ENCODE peak calls at places on chromosome 17, in four cellular contexts. H is brain microvascular endothelial cell, J is AG10803, A is breast epithelium. P is an unnamed sample.

GRCh38 chr17:17667947-17668346 is 13.3 kb upstream of the RAI1 start:
- DNase-seq in H (no peak), J (no peak), A (no peak), P (no peak)

GRCh38 chr17:17648762-17649161 is 32.5 kb upstream of the RAI1 start:
- DNase-seq in H (no peak), J (peak), A (no peak), P (no peak)

GRCh38 chr17:50948711-50949110 is 82.6 kb upstream of the TOB1 start:
- DNase-seq in H (no peak), J (no peak), A (no peak), P (no peak)

GRCh38 chr17:73669771-73670170 is 25.5 kb upstream of the SDK2 start:
- DNase-seq in H (no peak), J (no peak), A (no peak), P (no peak)

GRCh38 chr17:68381076-68381900 is 76.0 kb downstream of the WIPI1 start:
- DNase-seq in H (peak), J (peak), A (peak), P (peak)

GRCh38 chr17:8019665-8020064 is 17.2 kb downstream of the GUCY2D start:
- DNase-seq in H (no peak), J (no peak), A (peak), P (peak)

GRCh38 chr17:17823433-17824118 is 13.2 kb downstream of the SREBF1 start:
- DNase-seq in H (peak), J (peak), A (peak), P (peak)

GRCh38 chr17:33396818-33397217 is 103.7 kb upstream of the ASIC2 start:
- DNase-seq in H (no peak), J (no peak), A (no peak), P (no peak)

GRCh38 chr17:17888371-17888770 is 51.6 kb upstream of the SREBF1 start:
- DNase-seq in H (no peak), J (no peak), A (no peak), P (no peak)

GRCh38 chr17:57370051-57370581 is 113.8 kb downstream of the MSI2 start:
- DNase-seq in H (peak), J (peak), A (no peak), P (peak)

GRCh38 chr17:6775871-6776405 is at the start of gene FBXO39:
- DNase-seq in H (no peak), J (no peak), A (no peak), P (no peak)

GRCh38 chr17:51046527-51047384 is 73.9 kb downstream of the SPAG9 start:
- DNase-seq in H (peak), J (peak), A (peak), P (peak)

GRCh38 chr17:19024101-19025078 is 19.8 kb upstream of the FAM83G start:
- DNase-seq in H (peak), J (peak), A (no peak), P (no peak)

GRCh38 chr17:64384253-64385186 is 6.1 kb downstream of the PECAM1 start:
- DNase-seq in H (no peak), J (no peak), A (no peak), P (peak)

GRCh38 chr17:40582328-40582901 is 17.1 kb upstream of the CCR7 start:
- DNase-seq in H (no peak), J (no peak), A (peak), P (no peak)

GRCh38 chr17:57442914-57443571 is 186.7 kb downstream of the MSI2 start:
- DNase-seq in H (no peak), J (peak), A (peak), P (peak)

GRCh38 chr17:33500141-33500540 is 207.0 kb upstream of the ASIC2 start:
- DNase-seq in H (no peak), J (no peak), A (no peak), P (no peak)

GRCh38 chr17:8189041-8189710 is 804 bp downstream of the BORCS6 start:
- DNase-seq in H (peak), J (peak), A (no peak), P (no peak)

GRCh38 chr17:19301274-19301946 is 61.1 kb downstream of the B9D1 start:
- DNase-seq in H (no peak), J (no peak), A (no peak), P (no peak)

GRCh38 chr17:61639818-61640217 is 48.8 kb upstream of the NACA2 start:
- DNase-seq in H (no peak), J (no peak), A (no peak), P (no peak)

GRCh38 chr17:15463363-15463762 is 4.1 kb downstream of the CDRT4 start:
- DNase-seq in H (peak), J (peak), A (peak), P (peak)

GRCh38 chr17:80833952-80834895 is 157.4 kb upstream of the CHMP6 start:
- DNase-seq in H (peak), J (peak), A (peak), P (peak)

GRCh38 chr17:80832888-80833583 is 158.6 kb upstream of the CHMP6 start:
- DNase-seq in H (peak), J (peak), A (peak), P (peak)

GRCh38 chr17:80831481-80831880 is 160.2 kb upstream of the CHMP6 start:
- DNase-seq in H (no peak), J (no peak), A (no peak), P (no peak)

GRCh38 chr17:80830020-80830780 is 161.4 kb upstream of the CHMP6 start:
- DNase-seq in H (no peak), J (no peak), A (no peak), P (no peak)

GRCh38 chr17:80832266-80832676 is 159.4 kb upstream of the CHMP6 start:
- DNase-seq in H (peak), J (peak), A (no peak), P (peak)
- H3K4me3 ChIP-seq in H (no peak), J (peak), A (peak), P (peak)

GRCh38 chr17:28318759-28319660 is at the start of gene TMEM97:
- DNase-seq in H (peak), J (peak), A (peak), P (peak)
- TF ChIP-seq CTCF in H (peak), J (peak), A (no peak), P (peak)

GRCh38 chr17:49381033-49381432 is 19.0 kb upstream of the ZNF652 start:
- DNase-seq in H (no peak), J (no peak), A (no peak), P (no peak)

GRCh38 chr17:49381793-49382192 is 19.7 kb upstream of the ZNF652 start:
- DNase-seq in H (no peak), J (no peak), A (no peak), P (no peak)

GRCh38 chr17:49378311-49378710 is 16.3 kb upstream of the ZNF652 start:
- DNase-seq in H (no peak), J (no peak), A (no peak), P (no peak)

GRCh38 chr17:49382556-49382955 is 20.5 kb upstream of the ZNF652 start:
- DNase-seq in H (no peak), J (no peak), A (peak), P (no peak)

GRCh38 chr17:49379926-49380325 is 17.9 kb upstream of the ZNF652 start:
- DNase-seq in H (no peak), J (peak), A (no peak), P (no peak)
- H3K4me3 ChIP-seq in H (no peak), J (no peak), A (no peak), P (no peak)

GRCh38 chr17:27429666-27430382 is 26.4 kb upstream of the KSR1 start:
- DNase-seq in H (no peak), J (no peak), A (no peak), P (no peak)
- TF ChIP-seq CTCF in H (no peak), J (no peak), A (no peak), P (no peak)

DNA sequence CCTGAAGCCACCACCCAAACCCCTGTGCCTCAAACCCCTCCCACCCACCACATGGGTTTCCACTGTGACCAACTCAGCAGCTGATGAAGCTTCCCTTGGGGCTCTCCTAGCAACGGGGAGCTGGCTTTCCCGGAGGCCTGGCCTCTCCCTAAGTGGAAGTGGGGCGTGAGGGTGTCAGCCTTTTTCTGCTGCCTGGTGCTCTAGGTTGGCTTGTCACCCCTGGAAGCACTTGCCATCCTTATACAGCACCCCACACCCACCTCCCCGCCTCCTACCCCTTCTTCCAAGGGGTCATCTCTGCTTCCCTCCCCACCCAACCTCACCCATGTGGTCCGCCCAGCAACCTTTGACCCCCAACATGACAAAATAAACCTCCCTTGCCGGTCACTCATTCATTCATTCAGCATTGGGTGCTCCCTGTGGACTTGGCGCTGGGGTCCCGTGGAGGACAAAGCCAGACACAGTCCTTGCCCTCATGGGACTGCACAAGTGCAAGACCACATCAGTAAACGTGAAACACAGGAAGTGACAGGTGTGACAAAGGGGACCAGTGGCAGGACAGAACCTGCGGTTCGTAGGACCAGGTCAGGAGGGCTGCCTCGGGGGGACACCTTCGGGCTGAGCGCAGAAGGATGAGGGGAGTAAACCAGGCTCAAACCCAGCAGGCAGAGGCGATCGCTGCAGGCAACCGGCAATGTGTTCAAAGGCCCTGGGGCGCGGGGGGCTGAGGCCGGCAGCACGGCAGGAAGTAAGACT is 185.2 kb downstream of the SEC14L1 start:
- DNase-seq in H (no peak), J (peak), A (peak), P (peak)
- H3K4me3 ChIP-seq in H (no peak), J (peak), A (no peak), P (no peak)

GRCh38 chr17:13756763-13757162 is 155.0 kb upstream of the HS3ST3A1 start:
- DNase-seq in H (no peak), J (no peak), A (no peak), P (no peak)
- TF ChIP-seq CTCF in H (no peak), J (no peak), A (no peak), P (no peak)

DNA sequence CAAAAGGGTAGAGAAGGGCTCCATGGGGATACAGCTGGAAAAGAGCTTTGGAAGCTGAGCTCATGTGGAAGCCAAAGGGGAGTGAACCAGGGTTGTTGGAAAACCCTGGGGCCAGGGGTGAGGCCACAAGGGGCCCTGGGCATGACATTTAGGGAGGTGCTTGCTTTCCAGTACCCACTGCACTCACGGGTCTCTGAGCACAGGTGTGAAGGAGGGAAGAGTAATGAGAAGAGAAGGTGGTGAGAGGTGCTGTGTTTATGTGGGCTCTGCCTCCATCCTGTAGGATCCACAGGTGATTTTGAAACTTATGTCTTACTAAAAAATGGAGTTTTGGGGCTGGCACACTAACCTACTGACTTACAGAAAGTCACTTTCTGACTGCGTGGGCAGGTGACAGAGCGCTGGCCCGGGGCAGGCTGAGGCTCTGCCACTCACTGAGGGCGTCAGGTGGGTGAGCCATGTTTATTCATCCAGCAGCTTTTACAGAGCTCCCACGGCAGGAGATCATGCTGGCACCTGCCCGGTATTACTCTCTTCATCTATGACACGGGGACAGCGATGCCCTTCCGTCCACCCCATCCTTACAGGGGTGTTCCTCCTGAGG is 18.9 kb downstream of the KSR1 start:
- DNase-seq in H (no peak), J (no peak), A (no peak), P (no peak)
- H3K4me3 ChIP-seq in H (no peak), J (no peak), A (no peak), P (no peak)

DNA sequence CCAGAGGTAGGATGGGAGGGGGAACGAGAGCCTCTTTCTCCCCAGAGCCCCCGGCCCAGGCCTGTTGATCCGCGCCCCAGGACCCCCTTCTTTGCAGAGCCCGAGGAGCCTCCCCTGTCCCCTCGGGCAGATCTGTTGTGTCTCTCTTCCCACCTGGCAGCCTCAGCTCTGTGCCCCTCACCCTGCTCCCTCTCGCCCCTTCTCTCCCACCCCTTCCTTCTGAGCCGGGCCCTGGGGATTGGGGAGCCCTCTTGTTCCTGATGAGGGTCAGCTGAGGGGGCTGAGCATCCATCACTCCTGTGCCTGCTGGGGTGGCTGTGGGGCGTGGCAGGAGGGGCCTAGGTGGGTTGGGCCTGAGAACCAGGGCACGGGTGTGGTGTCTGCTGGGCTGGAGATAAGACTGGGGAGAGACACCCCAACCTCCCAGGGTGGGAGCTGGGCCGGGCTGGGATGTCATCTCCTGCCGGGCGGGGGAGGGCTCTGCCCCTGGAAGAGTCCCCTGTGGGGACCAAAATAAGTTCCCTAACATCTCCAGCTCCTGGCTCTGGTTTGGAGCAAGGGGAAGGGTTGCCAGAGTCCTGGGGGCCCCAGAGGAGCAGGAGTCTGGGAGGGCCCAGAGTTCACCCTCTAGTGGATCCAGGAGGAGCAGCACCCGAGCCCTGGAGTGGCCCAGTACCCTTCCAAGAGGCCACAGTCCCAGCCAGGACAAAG is 65.4 kb downstream of the MRC2 start:
- DNase-seq in H (no peak), J (peak), A (no peak), P (no peak)
- TF ChIP-seq CTCF in H (peak), J (peak), A (no peak), P (peak)

DNA sequence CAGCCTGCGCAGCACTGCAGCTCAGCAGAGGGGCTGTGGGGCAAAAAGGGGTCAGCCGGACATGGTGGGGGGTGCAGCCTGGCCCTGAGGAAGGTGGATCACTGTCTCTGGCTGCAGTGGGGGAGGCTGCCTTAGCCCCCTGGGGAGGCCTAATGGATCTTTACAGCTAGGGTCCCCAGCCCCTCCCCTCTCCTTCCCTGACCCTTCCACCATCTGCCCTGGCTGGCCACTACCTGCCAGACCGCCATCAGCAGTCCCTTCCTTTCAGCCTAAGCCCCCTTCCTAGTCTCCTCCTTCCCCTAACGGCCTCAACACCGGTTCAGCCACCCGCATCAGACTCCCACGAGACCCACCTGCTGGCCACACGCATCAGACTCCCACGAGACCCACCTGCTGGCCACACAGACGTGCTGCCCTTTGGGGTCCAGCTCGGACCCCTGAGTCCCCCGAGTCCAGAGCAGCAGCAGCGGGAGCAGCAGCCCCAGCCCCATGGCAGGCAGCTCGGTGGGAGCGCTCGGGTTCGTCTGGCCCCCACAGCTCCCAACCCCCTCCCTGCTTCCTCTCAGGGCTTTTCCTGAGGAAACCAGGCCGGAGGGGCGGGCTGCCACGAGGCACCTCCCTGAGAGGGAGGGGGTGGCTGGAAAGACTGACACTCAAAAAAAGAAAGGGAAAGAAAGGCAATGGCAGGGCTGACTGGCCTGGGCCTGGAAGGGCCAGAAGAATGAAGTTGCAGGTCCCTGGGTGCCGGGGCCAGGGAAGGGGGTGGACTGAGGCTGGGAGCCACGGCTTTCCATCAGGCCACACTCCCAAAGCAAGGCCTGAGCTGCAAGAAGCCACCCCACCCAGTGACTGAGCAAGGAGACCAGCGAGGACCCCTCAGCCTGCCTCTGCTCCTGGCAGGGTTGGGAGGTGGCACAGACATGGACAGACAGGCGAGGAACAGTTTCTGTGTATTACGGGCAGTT is at the start of gene SCARF1:
- DNase-seq in H (no peak), J (no peak), A (no peak), P (no peak)
- H3K4me3 ChIP-seq in H (no peak), J (no peak), A (peak), P (no peak)

P was measured in astrocyte of the spinal cord.